ENCODE peak calls at places on chromosomes 16 and 17, in six cellular contexts. F is right cardiac atrium, Y is lung, G is tibial artery, I is heart left ventricle, K is foreskin keratinocyte. N is an unnamed sample.

GRCh38 chr16:49021136-49021535 is 260.5 kb downstream of the CBLN1 start:
- DNase-seq in F (no peak), Y (no peak), G (no peak), I (no peak), K (peak; percentile 60), N (no peak)

GRCh38 chr16:89435051-89435450 is 55.3 kb downstream of the ANKRD11 start:
- DNase-seq in F (no peak), Y (no peak), G (no peak), I (no peak), K (no peak), N (no peak)

GRCh38 chr17:50603340-50603739 is 31.3 kb upstream of the ABCC3 start:
- DNase-seq in F (no peak), Y (no peak), G (no peak), I (no peak), K (no peak), N (no peak)

GRCh38 chr16:56388209-56388608 is 37.1 kb downstream of the AMFR start:
- DNase-seq in F (no peak), Y (no peak), G (no peak), I (no peak), K (no peak), N (no peak)

GRCh38 chr17:82752371-82753200 is 721 bp downstream of the TBCD start:
- DNase-seq in F (peak; percentile 74), Y (peak; percentile 39), G (no peak), I (peak; percentile 43), K (no peak), N (no peak)

GRCh38 chr17:28747046-28747691 is 3.4 kb downstream of the TRAF4 start:
- DNase-seq in F (no peak), Y (peak; percentile 91), G (no peak), I (no peak), K (peak; percentile 57), N (peak; percentile 74)

GRCh38 chr16:50848755-50849514 is 107.0 kb downstream of the CYLD start:
- DNase-seq in F (no peak), Y (peak; percentile 25), G (no peak), I (no peak), K (no peak), N (no peak)

GRCh38 chr17:79981661-79982101 is 54.0 kb downstream of the TBC1D16 start:
- DNase-seq in F (peak; percentile 18), Y (no peak), G (no peak), I (no peak), K (no peak), N (no peak)

GRCh38 chr17:60047046-60047445 is 31.7 kb downstream of the HEATR6 start:
- DNase-seq in F (no peak), Y (no peak), G (no peak), I (no peak), K (no peak), N (no peak)

GRCh38 chr16:28264656-28265055 is 27.7 kb upstream of the SBK1 start:
- DNase-seq in F (no peak), Y (peak; percentile 52), G (no peak), I (peak; percentile 38), K (no peak), N (no peak)

GRCh38 chr17:9668532-9668931 is 23.2 kb downstream of the USP43 start:
- DNase-seq in F (no peak), Y (no peak), G (no peak), I (no peak), K (peak; percentile 86), N (no peak)

GRCh38 chr17:49694847-49695697 is 12.7 kb downstream of the SLC35B1 start:
- DNase-seq in F (peak; percentile 68), Y (peak; percentile 55), G (peak; percentile 64), I (no peak), K (no peak), N (peak; percentile 73)

GRCh38 chr16:22189473-22190168 is 16.5 kb upstream of the EEF2K start:
- DNase-seq in F (peak; percentile 81), Y (no peak), G (peak; percentile 72), I (peak; percentile 65), K (peak; percentile 26), N (peak; percentile 97)

GRCh38 chr16:74874123-74874522 is 99.5 kb upstream of the FA2H start:
- DNase-seq in F (no peak), Y (no peak), G (no peak), I (no peak), K (no peak), N (no peak)

GRCh38 chr16:78060295-78060694 is 37.9 kb downstream of the CLEC3A start:
- DNase-seq in F (no peak), Y (no peak), G (no peak), I (no peak), K (no peak), N (no peak)

GRCh38 chr16:78060787-78061186 is 38.4 kb downstream of the CLEC3A start:
- DNase-seq in F (no peak), Y (no peak), G (no peak), I (no peak), K (no peak), N (no peak)

DNA sequence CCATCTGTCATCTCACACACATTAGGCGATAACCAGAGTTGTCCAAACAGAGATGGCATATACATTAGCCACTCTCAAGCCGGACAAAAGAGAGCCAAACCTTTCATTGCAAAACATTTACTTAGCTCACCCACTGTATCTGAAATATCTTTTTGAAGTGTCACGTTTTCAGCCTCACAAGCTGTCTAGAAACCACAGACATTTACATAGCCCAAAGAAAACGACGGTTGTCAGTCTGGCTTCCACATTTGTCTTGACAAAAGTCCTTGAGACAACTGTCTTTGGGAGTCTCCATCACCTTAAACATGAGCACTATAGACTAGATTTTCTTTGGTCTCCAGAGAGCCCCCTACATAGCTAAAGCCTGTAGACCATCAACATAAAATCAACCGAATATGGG is 35.8 kb downstream of the CLEC3A start:
- DNase-seq in F (no peak), Y (no peak), G (no peak), I (no peak), K (no peak), N (no peak)
- H3K4me1 ChIP-seq in F (no peaks in the 10 kb centered on the region), Y (no peaks in the 10 kb centered on the region), G (no peaks in the 10 kb centered on the region), I (no peaks in the 10 kb centered on the region), K (no peaks in the 10 kb centered on the region), N (no peaks in the 10 kb centered on the region)

GRCh38 chr16:54115558-54115957 is 171.0 kb downstream of the IRX3 start:
- DNase-seq in F (no peak), Y (no peak), G (no peak), I (no peak), K (no peak), N (no peak)
- H3K4me1 ChIP-seq in F (no peaks in the 10 kb centered on the region), Y (no peaks in the 10 kb centered on the region), G (peaks cover 12% of the 10 kb centered on the region), I (peaks cover 5% of the 10 kb centered on the region), K (no peaks in the 10 kb centered on the region), N (no peaks in the 10 kb centered on the region)

GRCh38 chr17:75315541-75316243 is 26.5 kb upstream of the SLC25A19 start:
- DNase-seq in F (no peak), Y (no peak), G (no peak), I (no peak), K (no peak), N (no peak)
- H3K4me1 ChIP-seq in F (no peaks in the 10 kb centered on the region), Y (no peaks in the 10 kb centered on the region), G (no peaks in the 10 kb centered on the region), I (no peaks in the 10 kb centered on the region), K (no peaks in the 10 kb centered on the region), N (no peaks in the 10 kb centered on the region)

GRCh38 chr17:45791935-45792334 is 7.8 kb downstream of the CRHR1 start:
- DNase-seq in F (no peak), Y (peak; percentile 34), G (no peak), I (no peak), K (no peak), N (peak; percentile 26)
- H3K4me1 ChIP-seq in F (no peaks in the 10 kb centered on the region), Y (no peaks in the 10 kb centered on the region), G (peaks cover 8% of the 10 kb centered on the region), I (no peaks in the 10 kb centered on the region), K (no peaks in the 10 kb centered on the region), N (no peaks in the 10 kb centered on the region)

GRCh38 chr16:79077391-79077790 is 523.1 kb downstream of the MAF start:
- DNase-seq in F (no peak), Y (no peak), G (no peak), I (no peak), K (no peak), N (no peak)

GRCh38 chr16:79071424-79071823 is 529.1 kb downstream of the MAF start:
- DNase-seq in F (no peak), Y (no peak), G (no peak), I (no peak), K (peak; percentile 49), N (no peak)

GRCh38 chr16:79079656-79080420 is 520.7 kb downstream of the MAF start:
- DNase-seq in F (no peak), Y (no peak), G (no peak), I (no peak), K (no peak), N (no peak)

GRCh38 chr16:79073560-79073959 is 527.0 kb downstream of the MAF start:
- DNase-seq in F (no peak), Y (no peak), G (no peak), I (no peak), K (no peak), N (no peak)

GRCh38 chr16:79076039-79076767 is 524.3 kb downstream of the MAF start:
- DNase-seq in F (no peak), Y (no peak), G (no peak), I (no peak), K (no peak), N (no peak)
- H3K4me1 ChIP-seq in F (no peaks in the 10 kb centered on the region), Y (no peaks in the 10 kb centered on the region), G (no peaks in the 10 kb centered on the region), I (no peaks in the 10 kb centered on the region), K (no peaks in the 10 kb centered on the region), N (no peaks in the 10 kb centered on the region)

N was measured in mucosa of descending colon.